ENCODE peak calls at places on chromosomes 5 and 9, in four cellular contexts. One of them, this sample, is unnamed.

GRCh38 chr5:31036407-31036806 is 157.1 kb upstream of the CDH6 start:
- DNase-seq in A549: no peak
- DNase-seq in GM23248: peak
- DNase-seq in GM23338: no peak
- DNase-seq in this sample: peak

GRCh38 chr9:93307468-93308157 is 123.7 kb downstream of the WNK2 start:
- DNase-seq in A549: no peak
- DNase-seq in GM23248: no peak
- DNase-seq in GM23338: no peak
- DNase-seq in this sample: no peak

GRCh38 chr9:6757988-6758417 is 230 bp downstream of the KDM4C start:
- DNase-seq in A549: no peak
- DNase-seq in GM23248: no peak
- DNase-seq in GM23338: peak
- DNase-seq in this sample: no peak

GRCh38 chr9:97895695-97896332 is 26.5 kb downstream of the TRMO start:
- DNase-seq in GM23248: peak
- DNase-seq in A549: peak
- DNase-seq in GM23338: peak
- DNase-seq in this sample: no peak

GRCh38 chr5:157574456-157575095 is 999 bp downstream of the ADAM19 start:
- DNase-seq in A549: no peak
- DNase-seq in GM23338: peak
- DNase-seq in GM23248: peak
- DNase-seq in this sample: no peak

GRCh38 chr5:73484511-73484910 is 13.7 kb upstream of the BTF3 start:
- DNase-seq in GM23248: no peak
- DNase-seq in GM23338: no peak
- DNase-seq in A549: no peak
- DNase-seq in this sample: no peak

GRCh38 chr5:115838885-115839518 is 2.4 kb downstream of the ATG12 start:
- DNase-seq in GM23338: peak
- DNase-seq in GM23248: peak
- DNase-seq in A549: peak
- DNase-seq in this sample: no peak

GRCh38 chr9:3035594-3036389 is 191.9 kb upstream of the PUM3 start:
- DNase-seq in A549: peak
- DNase-seq in GM23338: no peak
- DNase-seq in GM23248: no peak
- DNase-seq in this sample: no peak

GRCh38 chr9:95174038-95174437 is 143.5 kb downstream of the FANCC start:
- DNase-seq in GM23338: no peak
- DNase-seq in A549: no peak
- DNase-seq in GM23248: no peak
- DNase-seq in this sample: no peak

GRCh38 chr5:57862471-57863282 is 380.1 kb upstream of the ACTBL2 start:
- DNase-seq in A549: no peak
- DNase-seq in GM23248: peak
- DNase-seq in GM23338: no peak
- DNase-seq in this sample: peak

GRCh38 chr5:17180957-17181723 is 36.3 kb upstream of the BASP1 start:
- DNase-seq in GM23248: peak
- DNase-seq in GM23338: no peak
- DNase-seq in A549: peak
- DNase-seq in this sample: peak

GRCh38 chr9:80561526-80561925 is 989.8 kb downstream of the TLE4 start:
- DNase-seq in A549: no peak
- DNase-seq in GM23248: no peak
- DNase-seq in GM23338: no peak
- DNase-seq in this sample: peak

GRCh38 chr5:133079048-133079447 is 27.2 kb downstream of the HSPA4 start:
- DNase-seq in GM23338: no peak
- DNase-seq in A549: no peak
- DNase-seq in GM23248: peak
- DNase-seq in this sample: no peak

GRCh38 chr5:40716000-40716399 is 36.3 kb downstream of the PTGER4 start:
- DNase-seq in GM23248: peak
- DNase-seq in A549: peak
- DNase-seq in GM23338: peak
- DNase-seq in this sample: no peak

GRCh38 chr9:135023389-135023788 is 64.1 kb upstream of the OLFM1 start:
- DNase-seq in A549: no peak
- DNase-seq in GM23338: no peak
- DNase-seq in GM23248: peak
- DNase-seq in this sample: peak

GRCh38 chr5:59685806-59686205 is 207.7 kb downstream of the PDE4D start:
- DNase-seq in A549: no peak
- DNase-seq in GM23248: peak
- DNase-seq in GM23338: no peak
- DNase-seq in this sample: peak

GRCh38 chr5:146283344-146283761 is 55.3 kb upstream of the POU4F3 start:
- DNase-seq in GM23248: peak
- DNase-seq in GM23338: no peak
- DNase-seq in A549: peak
- DNase-seq in this sample: peak

GRCh38 chr5:61301820-61302563 is 30.1 kb upstream of the ZSWIM6 start:
- DNase-seq in GM23338: no peak
- DNase-seq in A549: peak
- DNase-seq in GM23248: peak
- DNase-seq in this sample: peak

GRCh38 chr9:70049672-70050271 is 6.1 kb downstream of the MAMDC2 start:
- DNase-seq in GM23338: no peak
- DNase-seq in A549: no peak
- DNase-seq in GM23248: peak
- DNase-seq in this sample: no peak

GRCh38 chr5:157366741-157367684 is 93.0 kb upstream of the NIPAL4 start:
- DNase-seq in A549: peak
- DNase-seq in GM23248: peak
- DNase-seq in GM23338: peak
- DNase-seq in this sample: peak

GRCh38 chr5:112729630-112730029 is 8.1 kb upstream of the APC start:
- DNase-seq in GM23248: no peak
- DNase-seq in GM23338: no peak
- DNase-seq in A549: no peak
- DNase-seq in this sample: no peak

GRCh38 chr9:86485359-86485758 is 131.1 kb upstream of the TUT7 start:
- DNase-seq in GM23338: no peak
- DNase-seq in GM23248: peak
- DNase-seq in A549: no peak
- DNase-seq in this sample: no peak

GRCh38 chr9:93319992-93320490 is 131.4 kb upstream of the FAM120A start:
- DNase-seq in GM23338: no peak
- DNase-seq in A549: no peak
- DNase-seq in GM23248: no peak
- DNase-seq in this sample: no peak

GRCh38 chr9:134178781-134179551 is 14.6 kb upstream of the RNU6ATAC start:
- DNase-seq in GM23338: no peak
- DNase-seq in GM23248: peak
- DNase-seq in A549: peak
- DNase-seq in this sample: no peak

GRCh38 chr5:135309391-135310327 is 89.4 kb downstream of the MACROH2A1 start:
- DNase-seq in GM23338: no peak
- DNase-seq in GM23248: peak
- DNase-seq in A549: no peak
- DNase-seq in this sample: no peak

GRCh38 chr9:27528278-27528885 is 1.2 kb downstream of the MOB3B start:
- DNase-seq in A549: no peak
- DNase-seq in GM23338: peak
- DNase-seq in GM23248: peak
- DNase-seq in this sample: peak

GRCh38 chr5:113293068-113293571 is 141.7 kb downstream of the TSSK1B start:
- DNase-seq in A549: no peak
- DNase-seq in GM23338: peak
- DNase-seq in GM23248: peak
- DNase-seq in this sample: no peak

GRCh38 chr5:131230406-131230805 is 33.4 kb upstream of the CDC42SE2 start:
- DNase-seq in A549: peak
- DNase-seq in GM23338: peak
- DNase-seq in GM23248: no peak
- DNase-seq in this sample: no peak

GRCh38 chr9:17987174-17987573 is 408.3 kb downstream of the SH3GL2 start:
- DNase-seq in A549: no peak
- DNase-seq in GM23248: no peak
- DNase-seq in GM23338: no peak
- DNase-seq in this sample: no peak

GRCh38 chr9:16626577-16627130 is 243.8 kb downstream of the BNC2 start:
- DNase-seq in GM23338: peak
- DNase-seq in GM23248: peak
- DNase-seq in A549: peak
- DNase-seq in this sample: peak

GRCh38 chr5:95631265-95631957 is 11.5 kb downstream of the GPR150 start:
- DNase-seq in GM23338: no peak
- DNase-seq in GM23248: peak
- DNase-seq in A549: no peak
- DNase-seq in this sample: peak

GRCh38 chr9:78437721-78438610 is 141.0 kb downstream of the PSAT1 start:
- DNase-seq in GM23338: peak
- DNase-seq in GM23248: no peak
- DNase-seq in A549: no peak
- DNase-seq in this sample: no peak

GRCh38 chr9:78441396-78441795 is 144.5 kb downstream of the PSAT1 start:
- DNase-seq in GM23338: no peak
- DNase-seq in GM23248: no peak
- DNase-seq in A549: no peak
- DNase-seq in this sample: no peak

GRCh38 chr9:78439866-78440830 is 143.2 kb downstream of the PSAT1 start:
- DNase-seq in GM23248: no peak
- DNase-seq in GM23338: no peak
- DNase-seq in A549: no peak
- DNase-seq in this sample: no peak

GRCh38 chr9:78438765-78439164 is 141.8 kb downstream of the PSAT1 start:
- DNase-seq in GM23338: no peak
- DNase-seq in A549: no peak
- DNase-seq in GM23248: no peak
- DNase-seq in this sample: no peak

DNA sequence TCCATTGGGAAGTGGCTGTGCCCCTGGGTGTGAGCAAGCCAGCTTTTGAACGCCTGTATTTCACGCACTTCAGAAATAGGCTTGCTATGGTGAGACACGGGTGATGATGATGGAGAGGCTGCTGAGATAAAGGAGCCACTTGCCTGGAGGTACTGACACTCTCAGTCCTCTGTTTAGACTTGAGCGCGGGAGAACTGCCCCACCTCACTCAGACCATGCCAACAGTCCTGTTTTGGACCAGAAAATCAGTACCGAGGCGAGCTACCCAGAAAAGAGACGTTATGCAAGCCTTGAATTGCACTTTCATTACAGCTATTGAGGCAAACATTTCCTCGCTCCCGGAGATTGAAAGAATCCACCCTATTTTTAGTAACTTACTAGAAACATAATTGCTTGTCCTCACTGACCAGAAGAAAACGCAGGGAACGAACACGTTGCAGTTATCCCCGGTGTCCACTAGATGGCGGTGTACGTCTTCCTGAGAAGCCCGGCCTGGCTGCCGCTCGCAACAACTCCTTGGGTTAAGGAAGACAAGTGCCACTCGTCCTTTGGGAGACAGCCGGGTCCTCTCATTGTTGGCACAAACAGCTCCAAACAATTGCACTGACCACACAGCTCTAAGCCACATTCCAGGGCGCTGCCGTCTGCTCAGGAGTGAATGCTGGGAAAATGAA is 142.4 kb downstream of the PSAT1 start:
- DNase-seq in A549: peak
- DNase-seq in GM23248: peak
- DNase-seq in GM23338: peak
- DNase-seq in this sample: peak
- H3K4me2 ChIP-seq in A549: peak
- H3K4me2 ChIP-seq in GM23248: peak
- H3K4me2 ChIP-seq in GM23338: peak
- H3K4me2 ChIP-seq in this sample: peak

GRCh38 chr5:68049053-68049713 is 166.4 kb upstream of the PIK3R1 start:
- DNase-seq in A549: no peak
- DNase-seq in GM23248: peak
- DNase-seq in GM23338: no peak
- DNase-seq in this sample: no peak
- H3K4me2 ChIP-seq in A549: no peak
- H3K4me2 ChIP-seq in GM23248: no peak
- H3K4me2 ChIP-seq in GM23338: no peak
- H3K4me2 ChIP-seq in this sample: no peak

GRCh38 chr5:78734094-78734845 is 85.7 kb upstream of the LHFPL2 start:
- DNase-seq in GM23248: no peak
- DNase-seq in GM23338: no peak
- DNase-seq in A549: peak
- DNase-seq in this sample: no peak
- H3K4me2 ChIP-seq in GM23248: no peak
- H3K4me2 ChIP-seq in GM23338: no peak
- H3K4me2 ChIP-seq in A549: peak
- H3K4me2 ChIP-seq in this sample: no peak

GRCh38 chr5:143231426-143231825 is 172.1 kb downstream of the NR3C1 start:
- DNase-seq in A549: no peak
- DNase-seq in GM23338: no peak
- DNase-seq in GM23248: no peak
- DNase-seq in this sample: no peak
- H3K4me2 ChIP-seq in A549: no peak
- H3K4me2 ChIP-seq in GM23338: no peak
- H3K4me2 ChIP-seq in GM23248: no peak
- H3K4me2 ChIP-seq in this sample: no peak

GRCh38 chr5:82388186-82388585 is 110.0 kb upstream of the RPS23 start:
- DNase-seq in A549: no peak
- DNase-seq in GM23338: no peak
- DNase-seq in GM23248: peak
- DNase-seq in this sample: peak
- H3K4me2 ChIP-seq in A549: peak
- H3K4me2 ChIP-seq in GM23338: no peak
- H3K4me2 ChIP-seq in GM23248: no peak
- H3K4me2 ChIP-seq in this sample: peak

DNA sequence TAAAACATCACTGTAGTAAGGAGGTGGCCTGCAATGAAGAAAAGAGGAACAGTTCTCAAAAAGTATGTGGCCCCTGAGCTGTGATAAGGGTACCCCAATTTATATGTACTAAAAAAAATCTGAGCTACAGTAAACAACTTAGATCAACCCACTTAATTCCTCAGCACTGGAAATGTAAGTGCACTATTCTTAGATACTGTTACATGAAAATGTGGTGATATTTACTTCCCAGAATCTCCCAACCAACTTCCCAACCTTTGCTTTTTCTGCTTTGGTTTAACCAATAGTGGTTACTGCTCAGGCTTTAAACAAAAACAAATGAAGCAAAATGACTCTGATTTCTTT is 114.8 kb downstream of the SEMA5A start:
- DNase-seq in GM23338: no peak
- DNase-seq in A549: no peak
- DNase-seq in GM23248: no peak
- DNase-seq in this sample: no peak
- H3K4me2 ChIP-seq in GM23338: no peak
- H3K4me2 ChIP-seq in A549: no peak
- H3K4me2 ChIP-seq in GM23248: no peak
- H3K4me2 ChIP-seq in this sample: peak

This sample was measured in astrocyte.